ENCODE peak calls at places on chromosomes 13 and 19, in four cellular contexts. Q, M, D and L are unnamed samples.
A peak's percentile ranks its signal among the peaks of the same experiment; 100 is the strongest.

GRCh38 chr13:30870049-30870884 is 35.8 kb upstream of the MEDAG start:
- DNase-seq in M (peak; percentile 78), Q (peak; percentile 99), D (peak; percentile 100), L (peak; percentile 98)

GRCh38 chr19:677201-677600 is 1.0 kb downstream of the FSTL3 start:
- DNase-seq in D (peak; percentile 85), Q (peak; percentile 89), M (peak; percentile 70), L (peak; percentile 82)

GRCh38 chr13:30734434-30734833 is 909 bp upstream of the ALOX5AP start:
- DNase-seq in D (peak; percentile 43), Q (no peak), M (peak; percentile 61), L (no peak)

GRCh38 chr13:36493046-36493445 is 60.8 kb downstream of the CCNA1 start:
- DNase-seq in Q (no peak), D (no peak), M (no peak), L (no peak)

GRCh38 chr13:30872685-30873443 is 33.2 kb upstream of the MEDAG start:
- DNase-seq in D (peak; percentile 93), M (no peak), Q (peak; percentile 93), L (peak; percentile 84)

GRCh38 chr13:113109151-113110047 is 3.8 kb downstream of the F7 start:
- DNase-seq in M (no peak), Q (no peak), D (no peak), L (no peak)

GRCh38 chr13:48624858-48625257 is 28.9 kb upstream of the CYSLTR2 start:
- DNase-seq in M (no peak), Q (peak; percentile 36), D (peak; percentile 44), L (peak; percentile 2)

GRCh38 chr13:34201050-34201913 is 383.3 kb downstream of the RFC3 start:
- DNase-seq in D (peak; percentile 67), M (peak; percentile 84), Q (peak; percentile 90), L (peak; percentile 68)

GRCh38 chr19:33462112-33462726 is 59.4 kb downstream of the PEPD start:
- DNase-seq in M (no peak), D (no peak), Q (no peak), L (no peak)

GRCh38 chr19:54955356-54955755 is 8.0 kb upstream of the NLRP7 start:
- DNase-seq in M (no peak), Q (no peak), D (peak; percentile 1), L (no peak)

GRCh38 chr19:43564800-43565199 is 10.5 kb downstream of the XRCC1 start:
- DNase-seq in D (no peak), Q (peak; percentile 15), M (no peak), L (no peak)

GRCh38 chr19:4295972-4296771 is 6.0 kb downstream of the TMIGD2 start:
- DNase-seq in D (no peak), Q (peak; percentile 50), M (no peak), L (peak; percentile 22)

GRCh38 chr19:14366529-14366928 is 14.7 kb upstream of the ADGRE5 start:
- DNase-seq in M (peak; percentile 90), Q (peak; percentile 86), D (peak; percentile 64), L (peak; percentile 78)

GRCh38 chr19:14363203-14364097 is 17.8 kb upstream of the ADGRE5 start:
- DNase-seq in D (peak; percentile 86), M (no peak), Q (peak; percentile 93), L (peak; percentile 79)

GRCh38 chr19:14367016-14367415 is 14.2 kb upstream of the ADGRE5 start:
- DNase-seq in Q (no peak), M (no peak), D (no peak), L (no peak)

GRCh38 chr19:14361824-14362223 is 19.4 kb upstream of the ADGRE5 start:
- DNase-seq in D (peak; percentile 47), M (no peak), Q (peak; percentile 65), L (peak; percentile 12)
- TF ChIP-seq CTCF in D (peak; percentile 29), M (no peak), Q (no peak), L (no peak)

GRCh38 chr19:12965017-12965811 is 4.2 kb upstream of the DAND5 start:
- DNase-seq in M (peak; percentile 63), Q (peak; percentile 77), D (peak; percentile 66), L (peak; percentile 83)
- H3K4me3 ChIP-seq in M (peak overlapping the region; percentile 58), Q (peak overlapping the region; percentile 65), D (peak overlapping the region; percentile 55), L (peak overlapping the region; percentile 47)

DNA sequence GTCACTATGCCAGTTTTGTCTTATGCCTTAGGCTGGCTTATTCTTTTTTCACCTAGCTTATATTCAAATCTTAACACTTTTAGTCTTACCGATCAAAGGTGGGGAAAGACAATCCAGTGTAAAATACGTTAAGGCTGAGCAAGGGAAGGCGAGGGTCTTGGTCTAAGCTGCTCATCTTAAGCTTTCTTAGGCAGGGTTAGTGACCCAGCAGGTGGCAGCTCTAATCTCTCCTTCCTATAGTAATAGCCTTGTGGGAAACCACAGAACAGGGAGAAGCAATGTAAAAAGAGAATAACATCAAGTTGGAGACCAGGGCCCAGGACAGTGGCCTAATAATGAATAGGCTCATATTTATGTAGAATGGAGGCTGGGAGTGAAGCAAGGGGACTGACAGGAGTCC is 45.9 kb downstream of the COG3 start:
- DNase-seq in M (no peak), D (no peak), Q (no peak), L (no peak)
- TF ChIP-seq CTCF in M (no peak), D (no peak), Q (no peak), L (no peak)

DNA sequence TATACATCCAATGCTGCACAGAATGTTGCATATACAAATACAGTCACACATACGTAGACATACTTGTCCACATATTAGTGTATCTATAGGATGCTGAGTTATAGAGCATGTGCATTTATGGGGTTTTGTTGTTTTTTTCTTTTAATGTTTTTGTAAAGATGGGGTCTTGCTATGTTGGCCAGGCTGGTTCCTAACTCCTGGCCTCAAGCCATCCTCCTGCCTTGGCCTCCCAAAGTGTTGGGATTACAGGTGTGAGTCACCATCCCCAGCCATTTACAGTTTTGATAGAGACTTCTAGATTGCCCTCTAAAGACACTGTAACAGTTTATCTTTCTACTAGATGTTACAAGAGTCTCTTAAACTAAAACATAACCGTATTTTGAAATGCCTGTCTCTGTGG is 14.3 kb downstream of the HNRNPUL1 start:
- DNase-seq in D (no peak), Q (no peak), M (no peak), L (no peak)
- H3K4me3 ChIP-seq in D (no peak overlapping the region), Q (no peak overlapping the region), M (no peak overlapping the region), L (no peak overlapping the region)

DNA sequence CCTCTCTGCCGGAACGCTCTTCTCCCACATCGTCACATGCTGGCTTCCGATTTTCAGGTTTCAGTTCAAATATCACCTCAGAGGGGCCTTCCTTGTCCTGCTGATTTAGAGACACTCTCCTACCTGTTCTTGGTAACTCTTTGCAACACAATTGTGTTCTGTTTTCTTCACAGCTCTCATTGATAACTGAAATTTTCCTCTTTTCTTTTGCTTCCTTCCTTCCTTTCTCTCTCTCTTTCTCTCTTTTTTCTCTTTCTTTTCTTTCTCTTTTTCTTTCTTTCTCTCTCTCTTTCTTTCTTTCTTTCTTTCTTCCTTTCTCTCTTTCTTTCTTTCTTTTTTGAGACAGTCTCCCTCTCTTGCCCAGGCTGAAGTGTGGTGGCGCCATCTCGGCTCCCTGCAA is 12.0 kb upstream of the LRRC4B start:
- DNase-seq in M (no peak), D (no peak), Q (no peak), L (no peak)
- TF ChIP-seq CTCF in M (no peak), D (no peak), Q (no peak), L (no peak)

DNA sequence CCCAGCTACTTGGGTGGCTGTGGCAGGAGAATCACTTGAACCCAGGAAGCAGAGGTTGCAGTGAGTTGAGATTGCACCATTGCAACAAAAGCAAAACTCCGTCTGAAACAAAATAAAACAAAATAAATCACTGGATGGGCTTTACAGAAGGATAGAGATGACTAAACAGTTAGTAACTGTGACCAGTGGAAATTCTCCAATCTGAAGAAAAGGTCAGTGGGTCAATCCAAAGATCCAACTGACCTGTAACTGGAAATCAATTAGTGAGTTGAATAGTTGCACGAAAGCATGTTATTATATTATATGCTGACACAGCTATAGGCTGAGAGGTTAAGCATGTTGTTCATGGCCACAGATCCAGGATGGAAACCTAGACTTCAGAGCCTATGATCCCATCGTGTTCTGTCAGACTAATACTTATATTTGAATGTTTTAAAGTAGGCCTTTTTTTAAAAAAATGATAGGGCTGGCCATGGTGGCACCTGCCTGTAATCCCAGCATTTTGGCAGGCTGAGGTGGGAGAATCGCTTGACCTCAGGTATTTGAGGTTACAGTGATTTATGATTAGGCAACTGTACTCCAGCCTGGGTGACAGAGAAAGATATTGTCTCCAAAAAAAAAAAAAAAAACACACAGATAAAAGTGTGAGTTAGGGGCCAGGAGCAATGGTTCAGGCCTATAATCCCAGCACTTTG is 1.4 kb downstream of the ECH1 start:
- DNase-seq in D (peak; percentile 80), M (peak; percentile 43), Q (no peak), L (peak; percentile 73)
- H3K4me3 ChIP-seq in D (no peak overlapping the region), M (peak overlapping the region; percentile 60), Q (no peak overlapping the region), L (peak overlapping the region; percentile 87)

DNA sequence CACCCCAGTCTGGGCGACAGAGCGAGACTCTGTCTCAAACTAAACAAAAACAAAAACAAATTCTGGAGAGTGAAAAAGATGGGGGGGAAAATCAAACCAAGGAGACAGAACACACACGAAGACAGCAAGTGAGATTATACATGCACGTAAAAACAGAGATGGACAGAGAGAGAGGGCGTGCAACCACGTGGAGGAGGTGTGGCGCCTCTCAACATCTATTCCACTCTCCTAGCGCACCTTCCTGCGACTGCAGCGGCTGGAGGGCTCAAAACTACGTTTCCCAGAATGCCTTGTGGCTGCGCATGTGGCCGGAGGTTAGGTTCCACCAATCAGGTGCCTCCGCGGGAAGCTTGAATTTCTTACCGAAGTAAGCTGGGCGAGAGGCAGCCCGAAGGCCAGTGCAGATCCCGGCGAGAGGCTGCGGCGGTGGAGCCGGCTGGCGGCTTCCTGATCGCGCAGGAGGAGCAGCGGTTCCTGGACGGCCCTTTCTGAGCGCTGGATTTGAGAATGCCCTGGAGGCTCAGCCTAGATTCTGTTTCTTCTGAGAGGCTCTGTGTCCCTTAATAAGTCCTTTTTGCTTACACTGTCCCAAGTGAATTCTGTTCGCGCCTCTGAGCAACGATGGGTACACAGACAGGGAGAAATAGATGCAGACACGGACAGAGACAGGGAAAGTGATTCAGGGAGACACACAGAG is 13.1 kb upstream of the NANOS2 start:
- DNase-seq in M (peak; percentile 95), D (peak; percentile 80), Q (peak; percentile 92), L (peak; percentile 90)
- TF ChIP-seq CTCF in M (no peak), D (no peak), Q (no peak), L (no peak)